ENCODE peak calls at places on chromosomes 4 and X, in four cellular contexts. N is GM12878, Q is colonic mucosa, X is body of pancreas. G is an unnamed sample. For H3K27me3, the result is how much of the 10 kb centered on the place peaks cover.

GRCh38 chr4:126405369-126405982 is 1090.7 kb downstream of the FAT4 start:
- DNase-seq in Q (no peak), X (no peak), N (no peak), G (no peak)

GRCh38 chr4:36332023-36332781 is 50.8 kb downstream of the DTHD1 start:
- DNase-seq in Q (no peak), X (no peak), N (peak), G (no peak)

GRCh38 chr4:93960450-93960849 is 131.9 kb downstream of the ATOH1 start:
- DNase-seq in X (no peak), N (no peak), Q (no peak), G (no peak)

GRCh38 chr4:15400911-15401671 is 26.7 kb upstream of the C1QTNF7 start:
- DNase-seq in Q (peak), N (no peak), X (no peak), G (no peak)

GRCh38 chr4:186719925-186720694 is 3.5 kb downstream of the FAT1 start:
- DNase-seq in N (no peak), Q (no peak), X (no peak), G (no peak)

GRCh38 chr4:17688011-17688441 is 73.6 kb downstream of the MED28 start:
- DNase-seq in Q (no peak), N (no peak), X (no peak), G (no peak)

GRCh38 chr4:128384765-128385164 is 97.2 kb upstream of the PGRMC2 start:
- DNase-seq in Q (no peak), N (no peak), X (no peak), G (no peak)

GRCh38 chrX:129726307-129727111 is 12.3 kb upstream of the XPNPEP2 start:
- DNase-seq in X (peak), N (no peak), Q (peak), G (peak)

GRCh38 chr4:88725143-88725542 is 27.5 kb upstream of the NAP1L5 start:
- DNase-seq in Q (no peak), N (no peak), X (no peak), G (no peak)

DNA sequence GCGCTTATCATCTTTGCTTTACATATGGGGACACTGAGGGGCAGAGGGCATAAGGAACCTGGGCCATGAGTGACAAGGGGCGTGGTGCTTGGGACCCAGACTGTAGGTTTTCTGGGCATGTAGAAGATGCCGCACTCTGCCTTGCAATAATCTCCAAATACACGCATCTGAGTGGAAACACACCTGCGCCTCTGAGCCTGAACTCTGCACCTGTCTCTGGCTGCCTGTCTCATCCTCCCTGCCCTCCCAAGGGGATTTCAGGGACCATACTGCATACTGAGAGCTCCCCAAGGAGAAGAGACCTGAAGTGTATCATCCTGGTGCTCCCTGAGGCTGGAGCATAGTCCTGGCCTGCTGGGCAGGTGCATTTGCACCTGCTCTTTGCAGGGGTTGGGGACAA is 34.7 kb upstream of the ASMTL start:
- DNase-seq in N (no peak), X (no peak), Q (no peak), G (no peak)
- H3K27ac ChIP-seq in N (no peak), X (no peak), Q (no peak), G (no peak)

GRCh38 chr4:1464581-1465171 is 58.4 kb upstream of the NKX1-1 start:
- DNase-seq in Q (no peak), X (no peak), N (no peak), G (no peak)

GRCh38 chr4:1462768-1463075 is 56.5 kb upstream of the NKX1-1 start:
- DNase-seq in X (no peak), N (no peak), Q (no peak), G (no peak)

GRCh38 chr4:1462009-1462767 is 55.9 kb upstream of the NKX1-1 start:
- DNase-seq in Q (no peak), X (no peak), N (no peak), G (no peak)

GRCh38 chr4:1463927-1464540 is 57.8 kb upstream of the NKX1-1 start:
- DNase-seq in X (no peak), N (no peak), Q (no peak), G (no peak)

DNA sequence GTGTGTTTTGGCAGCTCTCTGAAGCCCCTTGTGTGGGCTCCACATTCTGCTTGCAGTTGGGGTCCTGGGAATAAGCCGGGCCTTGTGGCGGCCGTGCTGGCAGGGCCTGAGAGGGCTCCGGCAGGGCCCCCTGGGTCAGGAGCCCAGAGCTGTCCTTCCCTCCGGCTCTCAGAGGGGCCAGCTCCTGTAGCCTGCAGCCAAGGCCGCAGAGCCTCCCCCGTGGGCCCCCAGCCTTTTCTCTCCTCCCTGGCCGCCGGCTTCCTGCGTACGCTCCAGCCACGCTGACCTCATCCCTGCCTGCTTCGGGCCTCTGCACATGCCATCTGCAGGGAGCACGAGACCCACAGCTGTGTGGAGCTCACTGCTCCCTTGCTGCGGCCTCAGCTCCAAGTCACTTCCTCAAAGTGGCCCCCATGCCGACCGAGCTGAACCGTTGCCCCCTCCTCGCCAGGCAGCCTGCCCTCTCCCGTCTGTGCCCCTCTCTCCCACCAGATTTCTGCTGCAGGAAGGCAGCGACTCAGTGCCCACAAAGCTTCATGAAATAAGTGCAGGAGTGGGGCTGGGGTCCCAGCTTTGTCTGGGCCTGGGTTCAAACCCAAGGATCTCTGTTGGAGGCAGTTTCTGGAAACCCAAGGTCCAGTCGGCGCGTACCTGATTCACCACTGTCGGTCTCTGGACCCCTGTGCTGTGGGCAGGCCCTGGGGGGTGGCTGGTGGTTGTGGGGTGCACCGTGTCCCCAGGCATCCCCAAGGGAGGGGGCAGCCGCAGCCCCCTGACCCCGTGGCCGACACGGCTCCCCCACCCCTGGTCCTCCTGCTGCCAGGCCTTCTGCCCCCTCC is 57.1 kb upstream of the NKX1-1 start:
- DNase-seq in X (no peak), Q (no peak), N (no peak), G (no peak)
- H3K27me3 ChIP-seq in X (under half), Q (under half), N (under half), G (under half)

GRCh38 chr4:41141910-41142309 is 72.4 kb downstream of the APBB2 start:
- DNase-seq in X (no peak), Q (no peak), N (no peak), G (no peak)

GRCh38 chr4:41142356-41142755 is 72.0 kb downstream of the APBB2 start:
- DNase-seq in Q (no peak), X (no peak), N (no peak), G (no peak)

GRCh38 chr4:41143721-41144379 is 70.5 kb downstream of the APBB2 start:
- DNase-seq in Q (no peak), X (no peak), N (no peak), G (no peak)

GRCh38 chr4:41144812-41145211 is 69.5 kb downstream of the APBB2 start:
- DNase-seq in Q (no peak), X (no peak), N (no peak), G (no peak)

GRCh38 chr4:41142946-41143720 is 71.2 kb downstream of the APBB2 start:
- DNase-seq in N (no peak), Q (no peak), X (peak), G (no peak)
- H3K4me3 ChIP-seq in N (no peak), Q (no peak), X (no peak), G (no peak)

GRCh38 chr4:145452447-145453162 is 29.0 kb upstream of the SMAD1 start:
- DNase-seq in Q (no peak), X (no peak), N (no peak), G (no peak)
- H3K27ac ChIP-seq in Q (no peak), X (no peak), N (no peak), G (no peak)

GRCh38 chrX:150226223-150226965 is 136.7 kb upstream of the MAMLD1 start:
- DNase-seq in N (no peak), Q (peak), X (no peak), G (no peak)

GRCh38 chrX:150225756-150226155 is 137.4 kb upstream of the MAMLD1 start:
- DNase-seq in Q (peak), X (no peak), N (no peak), G (no peak)

GRCh38 chrX:150225266-150225665 is 137.9 kb upstream of the MAMLD1 start:
- DNase-seq in N (no peak), X (no peak), Q (peak), G (no peak)

GRCh38 chrX:150223176-150224015 is 139.7 kb upstream of the MAMLD1 start:
- DNase-seq in X (no peak), Q (no peak), N (no peak), G (no peak)

GRCh38 chrX:150224676-150225075 is 138.4 kb upstream of the MAMLD1 start:
- DNase-seq in N (no peak), Q (no peak), X (no peak), G (no peak)
- H3K27me3 ChIP-seq in N (under half), Q (under half), X (under half), G (under half)

DNA sequence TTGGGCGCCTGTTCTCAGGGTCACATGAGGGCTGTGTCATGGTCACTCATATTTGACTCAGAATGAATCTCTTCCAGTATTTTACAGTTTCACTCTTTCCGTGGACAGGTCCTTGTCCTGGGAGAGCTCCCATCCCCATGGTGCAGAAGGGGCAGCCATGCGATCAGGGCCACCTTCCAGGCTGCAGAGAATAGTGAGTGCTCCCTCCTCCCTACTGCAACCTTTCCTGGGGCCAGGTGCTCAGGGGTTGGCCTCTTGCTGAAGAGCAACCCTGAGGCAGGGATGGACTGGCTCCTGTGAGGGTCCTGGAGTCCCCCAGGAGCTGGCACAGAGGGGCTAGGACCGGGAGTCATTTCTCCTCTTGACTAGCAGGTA is 108.4 kb downstream of the ABLIM2 start:
- DNase-seq in N (no peak), Q (no peak), X (no peak), G (no peak)
- H3K4me3 ChIP-seq in N (no peak), Q (no peak), X (no peak), G (no peak)

GRCh38 chr4:67725132-67725531 is 24.2 kb upstream of the UBA6 start:
- DNase-seq in N (no peak), Q (no peak), X (peak), G (no peak)

GRCh38 chr4:67719953-67720617 is 19.1 kb upstream of the UBA6 start:
- DNase-seq in X (no peak), N (no peak), Q (no peak), G (no peak)

GRCh38 chr4:67723949-67724348 is 23.0 kb upstream of the UBA6 start:
- DNase-seq in N (no peak), Q (no peak), X (no peak), G (no peak)

GRCh38 chr4:67721317-67721769 is 20.4 kb upstream of the UBA6 start:
- DNase-seq in N (no peak), X (no peak), Q (no peak), G (no peak)

GRCh38 chr4:67721770-67722597 is 21.0 kb upstream of the UBA6 start:
- DNase-seq in N (no peak), Q (no peak), X (no peak), G (no peak)
- H3K27ac ChIP-seq in N (no peak), Q (no peak), X (no peak), G (peak)

DNA sequence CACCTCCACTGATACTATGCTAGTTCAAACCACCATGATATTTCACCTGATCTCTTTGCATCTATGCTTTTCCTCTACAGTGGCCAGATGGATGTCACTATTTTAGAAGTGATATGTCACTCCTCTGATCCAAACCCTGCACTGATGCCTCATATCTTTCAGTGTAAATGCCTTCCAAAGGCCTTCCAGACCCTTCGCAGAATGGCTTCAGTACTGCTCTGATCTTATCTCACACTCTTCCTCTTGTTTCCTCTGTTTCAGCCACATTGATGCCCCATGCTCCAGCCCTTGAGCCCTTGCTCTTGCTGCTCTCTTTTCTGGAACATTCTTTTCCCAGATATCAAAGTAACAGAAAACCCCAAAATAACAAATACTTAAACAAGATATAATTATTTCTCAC is 17.9 kb downstream of the MID1IP1 start:
- DNase-seq in N (no peak), X (no peak), Q (no peak), G (no peak)
- H3K27me3 ChIP-seq in N (under half), X (under half), Q (under half), G (under half)

DNA sequence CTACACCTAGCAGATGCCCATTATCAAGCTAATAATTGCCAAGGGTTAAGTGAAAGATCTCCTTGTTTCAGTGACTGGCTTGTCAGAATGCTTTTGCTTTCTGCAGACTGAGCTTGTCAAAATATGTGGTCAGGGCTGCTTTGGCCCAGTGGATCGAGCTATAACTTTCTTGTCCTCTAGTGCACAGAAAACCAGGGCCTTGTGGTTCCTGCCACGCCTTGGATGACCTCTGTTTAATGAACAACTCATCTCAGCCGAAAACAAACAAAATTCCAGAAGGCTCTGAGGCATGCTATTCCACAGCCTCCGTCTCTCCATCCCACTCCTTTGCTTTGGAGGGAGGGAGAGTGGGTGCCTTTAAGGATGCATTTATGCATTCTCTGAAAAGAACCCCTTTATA is 11.3 kb downstream of the EVC start:
- DNase-seq in X (no peak), N (no peak), Q (no peak), G (no peak)
- H3K4me3 ChIP-seq in X (no peak), N (no peak), Q (no peak), G (no peak)